ENCODE peak calls at places on chromosomes 7 and 10, in six cellular contexts. One of them, this sample, is unnamed.

GRCh38 chr7:57210871-57211270 is 78.6 kb upstream of the ZNF479 start:
- DNase-seq in IMR-90: no peak
- DNase-seq in Peyer's patch: no peak
- DNase-seq in tibial nerve: no peak
- DNase-seq in A549: no peak
- DNase-seq in HCT116: no peak
- DNase-seq in this sample: no peak

GRCh38 chr10:88848499-88848898 is 3.1 kb downstream of the ANKRD22 start:
- DNase-seq in tibial nerve: no peak
- DNase-seq in IMR-90: peak; percentile 87
- DNase-seq in HCT116: peak; percentile 18
- DNase-seq in A549: peak; percentile 39
- DNase-seq in Peyer's patch: no peak
- DNase-seq in this sample: no peak

GRCh38 chr7:123645516-123645915 is 10.2 kb upstream of the LMOD2 start:
- DNase-seq in tibial nerve: no peak
- DNase-seq in A549: no peak
- DNase-seq in HCT116: no peak
- DNase-seq in IMR-90: no peak
- DNase-seq in Peyer's patch: no peak
- DNase-seq in this sample: no peak

GRCh38 chr7:40793132-40793531 is 658.3 kb downstream of the SUGCT start:
- DNase-seq in tibial nerve: no peak
- DNase-seq in A549: no peak
- DNase-seq in Peyer's patch: no peak
- DNase-seq in IMR-90: peak; percentile 38
- DNase-seq in HCT116: no peak
- DNase-seq in this sample: no peak

GRCh38 chr7:27972272-27972671 is 208.3 kb downstream of the JAZF1 start:
- DNase-seq in tibial nerve: no peak
- DNase-seq in A549: no peak
- DNase-seq in Peyer's patch: no peak
- DNase-seq in IMR-90: no peak
- DNase-seq in HCT116: no peak
- DNase-seq in this sample: no peak

GRCh38 chr10:33706746-33707145 is 372.3 kb upstream of the NRP1 start:
- DNase-seq in tibial nerve: no peak
- DNase-seq in IMR-90: peak; percentile 28
- DNase-seq in HCT116: no peak
- DNase-seq in A549: peak; percentile 13
- DNase-seq in Peyer's patch: no peak
- DNase-seq in this sample: no peak

GRCh38 chr7:40221836-40222235 is 87.0 kb downstream of the SUGCT start:
- DNase-seq in IMR-90: peak; percentile 92
- DNase-seq in A549: no peak
- DNase-seq in Peyer's patch: no peak
- DNase-seq in HCT116: no peak
- DNase-seq in tibial nerve: no peak
- DNase-seq in this sample: no peak

GRCh38 chr7:10684606-10685005 is 289.1 kb upstream of the PHF14 start:
- DNase-seq in Peyer's patch: no peak
- DNase-seq in tibial nerve: no peak
- DNase-seq in A549: no peak
- DNase-seq in IMR-90: no peak
- DNase-seq in HCT116: no peak
- DNase-seq in this sample: no peak

GRCh38 chr10:97426776-97427570 is 982 bp downstream of the PGAM1 start:
- DNase-seq in IMR-90: no peak
- DNase-seq in Peyer's patch: no peak
- DNase-seq in A549: peak; percentile 40
- DNase-seq in tibial nerve: no peak
- DNase-seq in HCT116: no peak
- DNase-seq in this sample: no peak

GRCh38 chr10:52228556-52228955 is 85.5 kb upstream of the DKK1 start:
- DNase-seq in IMR-90: no peak
- DNase-seq in HCT116: no peak
- DNase-seq in tibial nerve: no peak
- DNase-seq in Peyer's patch: no peak
- DNase-seq in A549: no peak
- DNase-seq in this sample: no peak

GRCh38 chr7:30448461-30449189 is 30.0 kb downstream of the NOD1 start:
- DNase-seq in IMR-90: no peak
- DNase-seq in HCT116: no peak
- DNase-seq in Peyer's patch: no peak
- DNase-seq in A549: no peak
- DNase-seq in tibial nerve: no peak
- DNase-seq in this sample: no peak

GRCh38 chr10:117541405-117541908 is 1.1 kb upstream of the EMX2 start:
- DNase-seq in IMR-90: no peak
- DNase-seq in HCT116: no peak
- DNase-seq in Peyer's patch: peak; percentile 41
- DNase-seq in A549: no peak
- DNase-seq in tibial nerve: no peak
- DNase-seq in this sample: peak; percentile 87

GRCh38 chr7:137975768-137976167 is 26.1 kb downstream of the CREB3L2 start:
- DNase-seq in A549: no peak
- DNase-seq in tibial nerve: no peak
- DNase-seq in IMR-90: peak; percentile 70
- DNase-seq in HCT116: no peak
- DNase-seq in Peyer's patch: no peak
- DNase-seq in this sample: no peak

GRCh38 chr7:34756025-34756437 is 98.0 kb downstream of the NPSR1 start:
- DNase-seq in A549: no peak
- DNase-seq in tibial nerve: no peak
- DNase-seq in IMR-90: no peak
- DNase-seq in Peyer's patch: no peak
- DNase-seq in HCT116: no peak
- DNase-seq in this sample: no peak

GRCh38 chr7:25515876-25516275 is 287.6 kb upstream of the NPVF start:
- DNase-seq in A549: no peak
- DNase-seq in IMR-90: no peak
- DNase-seq in Peyer's patch: no peak
- DNase-seq in tibial nerve: no peak
- DNase-seq in HCT116: no peak
- DNase-seq in this sample: no peak

GRCh38 chr10:104300736-104301292 is 31.8 kb downstream of the GSTO2 start:
- DNase-seq in HCT116: no peak
- DNase-seq in IMR-90: peak; percentile 99
- DNase-seq in Peyer's patch: no peak
- DNase-seq in tibial nerve: no peak
- DNase-seq in A549: peak; percentile 59
- DNase-seq in this sample: peak; percentile 67

GRCh38 chr10:119517235-119518141 is 25.0 kb downstream of the RGS10 start:
- DNase-seq in A549: no peak
- DNase-seq in HCT116: no peak
- DNase-seq in Peyer's patch: no peak
- DNase-seq in IMR-90: peak; percentile 63
- DNase-seq in tibial nerve: no peak
- DNase-seq in this sample: no peak

GRCh38 chr7:80991654-80992053 is 72.8 kb upstream of the SEMA3C start:
- DNase-seq in Peyer's patch: no peak
- DNase-seq in tibial nerve: no peak
- DNase-seq in HCT116: no peak
- DNase-seq in A549: no peak
- DNase-seq in IMR-90: no peak
- DNase-seq in this sample: no peak

GRCh38 chr10:22615819-22616499 is 98.4 kb downstream of the PIP4K2A start:
- DNase-seq in A549: no peak
- DNase-seq in Peyer's patch: peak; percentile 68
- DNase-seq in IMR-90: no peak
- DNase-seq in HCT116: no peak
- DNase-seq in tibial nerve: no peak
- DNase-seq in this sample: no peak

GRCh38 chr7:10121641-10122040 is 852.0 kb upstream of the PHF14 start:
- DNase-seq in A549: no peak
- DNase-seq in HCT116: no peak
- DNase-seq in IMR-90: no peak
- DNase-seq in tibial nerve: no peak
- DNase-seq in Peyer's patch: no peak
- DNase-seq in this sample: no peak

GRCh38 chr10:7339503-7339902 is 71.3 kb downstream of the SFMBT2 start:
- DNase-seq in IMR-90: no peak
- DNase-seq in A549: no peak
- DNase-seq in HCT116: no peak
- DNase-seq in Peyer's patch: no peak
- DNase-seq in tibial nerve: no peak
- DNase-seq in this sample: no peak

GRCh38 chr10:48523820-48524758 is 80.8 kb downstream of the ARHGAP22 start:
- DNase-seq in Peyer's patch: no peak
- DNase-seq in HCT116: no peak
- DNase-seq in IMR-90: no peak
- DNase-seq in A549: peak; percentile 29
- DNase-seq in tibial nerve: no peak
- DNase-seq in this sample: peak; percentile 72

GRCh38 chr7:87574630-87575029 is 26.1 kb downstream of the ABCB1 start:
- DNase-seq in A549: no peak
- DNase-seq in tibial nerve: no peak
- DNase-seq in IMR-90: peak; percentile 86
- DNase-seq in Peyer's patch: no peak
- DNase-seq in HCT116: peak; percentile 27
- DNase-seq in this sample: no peak

GRCh38 chr7:151863386-151864079 is 13.4 kb downstream of the PRKAG2 start:
- DNase-seq in HCT116: no peak
- DNase-seq in tibial nerve: no peak
- DNase-seq in A549: peak; percentile 41
- DNase-seq in Peyer's patch: no peak
- DNase-seq in IMR-90: no peak
- DNase-seq in this sample: no peak

GRCh38 chr7:4758111-4758510 is 17.3 kb upstream of the AP5Z1 start:
- DNase-seq in Peyer's patch: no peak
- DNase-seq in HCT116: no peak
- DNase-seq in A549: no peak
- DNase-seq in tibial nerve: no peak
- DNase-seq in IMR-90: no peak
- DNase-seq in this sample: no peak

GRCh38 chr10:83935911-83936310 is 203.4 kb upstream of the GHITM start:
- DNase-seq in HCT116: no peak
- DNase-seq in A549: no peak
- DNase-seq in Peyer's patch: no peak
- DNase-seq in IMR-90: no peak
- DNase-seq in tibial nerve: no peak
- DNase-seq in this sample: no peak

GRCh38 chr7:1590887-1591286 is 21.1 kb upstream of the PSMG3 start:
- DNase-seq in A549: no peak
- DNase-seq in Peyer's patch: no peak
- DNase-seq in HCT116: no peak
- DNase-seq in IMR-90: no peak
- DNase-seq in tibial nerve: no peak
- DNase-seq in this sample: no peak

GRCh38 chr7:1592299-1592842 is 22.5 kb upstream of the PSMG3 start:
- DNase-seq in HCT116: no peak
- DNase-seq in A549: no peak
- DNase-seq in Peyer's patch: no peak
- DNase-seq in tibial nerve: no peak
- DNase-seq in IMR-90: no peak
- DNase-seq in this sample: no peak

GRCh38 chr7:1590476-1590875 is 20.6 kb upstream of the PSMG3 start:
- DNase-seq in HCT116: no peak
- DNase-seq in tibial nerve: no peak
- DNase-seq in IMR-90: no peak
- DNase-seq in A549: no peak
- DNase-seq in Peyer's patch: no peak
- DNase-seq in this sample: no peak

GRCh38 chr7:1591876-1592275 is 22.0 kb upstream of the PSMG3 start:
- DNase-seq in IMR-90: no peak
- DNase-seq in Peyer's patch: no peak
- DNase-seq in tibial nerve: no peak
- DNase-seq in HCT116: no peak
- DNase-seq in A549: no peak
- DNase-seq in this sample: no peak

GRCh38 chr7:1591396-1591795 is 21.6 kb upstream of the PSMG3 start:
- DNase-seq in HCT116: no peak
- DNase-seq in Peyer's patch: no peak
- DNase-seq in IMR-90: no peak
- DNase-seq in tibial nerve: no peak
- DNase-seq in A549: no peak
- DNase-seq in this sample: no peak
- H3K4me1 ChIP-seq in HCT116: no peaks in the 10 kb centered on the region
- H3K4me1 ChIP-seq in Peyer's patch: no peaks in the 10 kb centered on the region
- H3K4me1 ChIP-seq in IMR-90: no peaks in the 10 kb centered on the region
- H3K4me1 ChIP-seq in tibial nerve: no peaks in the 10 kb centered on the region
- H3K4me1 ChIP-seq in A549: no peaks in the 10 kb centered on the region
- H3K4me1 ChIP-seq in this sample: no peaks in the 10 kb centered on the region

GRCh38 chr10:113446739-113447138 is 106.1 kb upstream of the HABP2 start:
- DNase-seq in IMR-90: no peak
- DNase-seq in Peyer's patch: no peak
- DNase-seq in tibial nerve: no peak
- DNase-seq in HCT116: no peak
- DNase-seq in A549: no peak
- DNase-seq in this sample: no peak
- H3K27ac ChIP-seq in IMR-90: no peak overlapping the region
- H3K27ac ChIP-seq in Peyer's patch: no peak overlapping the region
- H3K27ac ChIP-seq in tibial nerve: no peak overlapping the region
- H3K27ac ChIP-seq in HCT116: no peak overlapping the region
- H3K27ac ChIP-seq in A549: no peak overlapping the region
- H3K27ac ChIP-seq in this sample: no peak overlapping the region

GRCh38 chr7:42911482-42912447 is at the start of gene C7orf25:
- DNase-seq in IMR-90: peak; percentile 90
- DNase-seq in HCT116: peak; percentile 82
- DNase-seq in tibial nerve: peak; percentile 89
- DNase-seq in Peyer's patch: peak; percentile 99
- DNase-seq in A549: peak; percentile 95
- DNase-seq in this sample: peak; percentile 96
- TF ChIP-seq POLR2A in IMR-90: no peak
- TF ChIP-seq POLR2A in HCT116: peak; percentile 48
- TF ChIP-seq POLR2A in tibial nerve: peak; percentile 49
- TF ChIP-seq POLR2A in Peyer's patch: no peak
- TF ChIP-seq POLR2A in A549: peak; percentile 43
- TF ChIP-seq POLR2A in this sample: peak; percentile 46

GRCh38 chr7:108210796-108211195 is 80.6 kb upstream of the LAMB4 start:
- DNase-seq in A549: no peak
- DNase-seq in Peyer's patch: no peak
- DNase-seq in HCT116: no peak
- DNase-seq in IMR-90: no peak
- DNase-seq in tibial nerve: no peak
- DNase-seq in this sample: no peak

DNA sequence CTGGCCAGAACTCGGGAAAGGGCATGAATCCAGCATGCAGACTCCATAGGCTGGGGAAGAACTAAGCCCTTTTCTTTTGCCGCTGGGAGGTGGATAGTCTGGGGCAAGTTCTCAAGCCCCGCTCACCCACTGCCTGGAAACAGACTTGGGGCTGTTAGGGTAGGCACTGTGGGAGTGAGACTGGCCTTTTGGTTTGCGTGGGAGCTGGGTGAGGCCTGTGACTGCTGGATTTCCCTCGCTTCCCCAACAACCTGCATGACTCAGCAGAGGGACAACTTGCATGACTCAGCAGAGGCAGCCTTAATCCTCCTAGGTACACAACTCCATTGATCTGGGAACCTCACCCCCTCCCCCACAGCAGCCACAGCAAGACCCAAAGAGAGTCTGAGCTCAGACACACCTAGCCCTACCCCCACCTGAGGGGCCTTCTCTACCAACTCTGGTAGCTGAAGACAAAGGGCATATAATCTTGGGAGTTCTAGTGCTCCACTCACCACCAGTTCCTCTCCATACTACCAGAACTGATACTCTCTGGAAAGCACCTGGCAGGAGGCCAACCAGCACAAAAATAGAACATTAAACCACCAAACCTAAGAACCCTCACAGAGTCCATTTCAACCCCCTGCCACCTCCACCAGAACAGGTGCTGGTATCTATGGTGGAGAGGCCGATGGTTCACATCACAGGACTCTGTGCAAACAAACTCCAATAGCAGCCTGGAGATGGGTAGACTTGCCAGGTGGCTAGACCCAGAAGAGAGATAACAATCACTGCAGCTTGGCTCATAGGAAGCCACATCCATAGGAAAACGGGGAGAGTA is 81.4 kb upstream of the LAMB4 start:
- DNase-seq in HCT116: peak; percentile 39
- DNase-seq in tibial nerve: no peak
- DNase-seq in IMR-90: peak; percentile 59
- DNase-seq in A549: peak; percentile 96
- DNase-seq in Peyer's patch: no peak
- DNase-seq in this sample: no peak
- H3K4me1 ChIP-seq in HCT116: peaks cover 18% of the 10 kb centered on the region
- H3K4me1 ChIP-seq in tibial nerve: no peaks in the 10 kb centered on the region
- H3K4me1 ChIP-seq in IMR-90: peaks cover 2% of the 10 kb centered on the region
- H3K4me1 ChIP-seq in A549: peaks cover 44% of the 10 kb centered on the region
- H3K4me1 ChIP-seq in Peyer's patch: no peaks in the 10 kb centered on the region
- H3K4me1 ChIP-seq in this sample: no peaks in the 10 kb centered on the region